ENCODE peak calls at places on chromosome 17, in five cellular contexts. J, R, M, C and I are unnamed samples.

GRCh38 chr17:73316919-73317505 is 5.2 kb upstream of the CDC42EP4 start:
- DNase-seq in J (no peak), C (no peak), R (no peak), M (no peak), I (no peak)

GRCh38 chr17:79922161-79922569 is 82.9 kb upstream of the CBX4 start:
- DNase-seq in J (no peak), M (no peak), R (no peak), C (no peak), I (no peak)

GRCh38 chr17:77210331-77210730 is 69.6 kb downstream of the SEC14L1 start:
- DNase-seq in J (no peak), R (no peak), M (no peak), C (no peak), I (no peak)

GRCh38 chr17:19897901-19898300 is 30.2 kb upstream of the ULK2 start:
- DNase-seq in R (no peak), C (no peak), M (no peak), J (peak; percentile 16), I (peak; percentile 59)

GRCh38 chr17:73068322-73069153 is 23.9 kb downstream of the SLC39A11 start:
- DNase-seq in M (no peak), R (no peak), C (no peak), J (no peak), I (peak; percentile 83)

GRCh38 chr17:6682339-6682738 is 30.8 kb downstream of the C17orf100 start:
- DNase-seq in J (no peak), M (no peak), C (no peak), R (no peak), I (no peak)

GRCh38 chr17:6303664-6304063 is 131.3 kb downstream of the AIPL1 start:
- DNase-seq in J (no peak), C (peak; percentile 31), R (peak; percentile 81), M (no peak), I (peak; percentile 16)

GRCh38 chr17:50100480-50100883 is 5.3 kb downstream of the PDK2 start:
- DNase-seq in M (no peak), J (no peak), C (no peak), R (no peak), I (no peak)

GRCh38 chr17:62605588-62605987 is 21.9 kb upstream of the MRC2 start:
- DNase-seq in M (no peak), R (no peak), C (no peak), J (no peak), I (no peak)

GRCh38 chr17:45703806-45704205 is 80.3 kb upstream of the CRHR1 start:
- DNase-seq in J (no peak), M (no peak), R (no peak), C (no peak), I (no peak)

GRCh38 chr17:74307984-74308773 is 17.8 kb upstream of the KIF19 start:
- DNase-seq in J (no peak), C (peak; percentile 35), M (no peak), R (no peak), I (peak; percentile 56)

GRCh38 chr17:45384800-45385262 is 47.8 kb downstream of the ARHGAP27 start:
- DNase-seq in J (no peak), R (no peak), M (no peak), C (no peak), I (no peak)

GRCh38 chr17:61647044-61647443 is 56.0 kb upstream of the NACA2 start:
- DNase-seq in R (no peak), C (no peak), M (no peak), J (no peak), I (no peak)

GRCh38 chr17:19014628-19015215 is 10.2 kb upstream of the FAM83G start:
- DNase-seq in R (no peak), M (no peak), J (no peak), C (no peak), I (no peak)

GRCh38 chr17:64406321-64407200 is 15.9 kb upstream of the PECAM1 start:
- DNase-seq in M (no peak), C (no peak), J (no peak), R (no peak), I (no peak)

GRCh38 chr17:49003557-49004511 is 6.6 kb downstream of the IGF2BP1 start:
- DNase-seq in M (no peak), R (peak; percentile 76), C (no peak), J (no peak), I (no peak)

GRCh38 chr17:76772842-76773521 is 35.1 kb downstream of the MFSD11 start:
- DNase-seq in R (peak; percentile 51), M (peak; percentile 72), J (peak; percentile 89), C (peak; percentile 23), I (peak; percentile 82)

GRCh38 chr17:49494937-49495841 is at the start of gene NGFR:
- DNase-seq in C (no peak), R (peak; percentile 70), J (no peak), M (peak; percentile 36), I (peak; percentile 65)

GRCh38 chr17:10744509-10745000 is 14.7 kb upstream of the TMEM220 start:
- DNase-seq in J (no peak), C (no peak), R (no peak), M (peak; percentile 2), I (no peak)

GRCh38 chr17:32971171-32971570 is 20.5 kb upstream of the SPACA3 start:
- DNase-seq in C (no peak), J (no peak), M (no peak), R (no peak), I (no peak)

GRCh38 chr17:7557825-7558543 is 566 bp upstream of the TNFSF13 start:
- DNase-seq in M (no peak), J (no peak), R (peak; percentile 38), C (peak; percentile 88), I (peak; percentile 58)

GRCh38 chr17:19728114-19728495 is 11.7 kb upstream of the SLC47A2 start:
- DNase-seq in C (peak; percentile 84), M (no peak), J (no peak), R (peak; percentile 81), I (peak; percentile 95)

GRCh38 chr17:13153036-13153435 is 135.2 kb upstream of the ELAC2 start:
- DNase-seq in C (no peak), M (no peak), J (no peak), R (no peak), I (no peak)

GRCh38 chr17:77002103-77003045 is 134.2 kb downstream of the MGAT5B start:
- DNase-seq in M (no peak), C (no peak), R (no peak), J (peak; percentile 85), I (peak; percentile 91)

GRCh38 chr17:75364078-75364477 is 41.4 kb downstream of the GRB2 start:
- DNase-seq in R (no peak), J (no peak), M (no peak), C (no peak), I (no peak)

GRCh38 chr17:69533481-69534234 is 119.2 kb downstream of the MAP2K6 start:
- DNase-seq in R (no peak), J (no peak), M (no peak), C (no peak), I (no peak)

GRCh38 chr17:59618894-59619312 is 792 bp upstream of the CLTC start:
- DNase-seq in C (no peak), R (peak; percentile 92), M (no peak), J (no peak), I (no peak)

GRCh38 chr17:59786536-59787319 is 79.3 kb downstream of the VMP1 start:
- DNase-seq in C (peak; percentile 52), J (peak; percentile 100), M (peak; percentile 71), R (peak; percentile 72), I (peak; percentile 89)

GRCh38 chr17:62714016-62714777 is 86.7 kb downstream of the MRC2 start:
- DNase-seq in C (no peak), M (no peak), R (no peak), J (no peak), I (peak; percentile 58)

GRCh38 chr17:45221081-45221996 is at the start of gene FMNL1:
- DNase-seq in C (peak; percentile 38), J (no peak), M (peak; percentile 47), R (no peak), I (peak; percentile 57)

GRCh38 chr17:19009970-19010369 is 5.4 kb upstream of the FAM83G start:
- DNase-seq in R (no peak), C (no peak), J (no peak), M (no peak), I (no peak)

GRCh38 chr17:45426561-45426960 is 6.1 kb downstream of the ARHGAP27 start:
- DNase-seq in M (no peak), J (no peak), C (no peak), R (no peak), I (no peak)

GRCh38 chr17:238071-238963 is 56.9 kb upstream of the DOC2B start:
- DNase-seq in R (no peak), J (no peak), M (no peak), C (peak; percentile 11), I (no peak)

GRCh38 chr17:45223541-45224528 is 2.1 kb downstream of the FMNL1 start:
- DNase-seq in M (peak; percentile 48), J (no peak), C (peak; percentile 23), R (no peak), I (no peak)

GRCh38 chr17:57948555-57949420 is 6.4 kb downstream of the CUEDC1 start:
- DNase-seq in J (peak; percentile 100), R (no peak), M (no peak), C (peak; percentile 33), I (peak; percentile 85)

GRCh38 chr17:15081008-15081407 is 184.1 kb downstream of the PMP22 start:
- DNase-seq in M (no peak), J (no peak), C (no peak), R (no peak), I (no peak)

GRCh38 chr17:63967953-63968352 is 4.8 kb downstream of the SCN4A start:
- DNase-seq in R (no peak), M (no peak), C (no peak), J (no peak), I (no peak)

GRCh38 chr17:61476476-61477203 is 24.4 kb downstream of the TBX4 start:
- DNase-seq in J (no peak), R (no peak), C (no peak), M (no peak), I (no peak)

GRCh38 chr17:520447-521167 is 168.0 kb upstream of the RPH3AL start:
- DNase-seq in M (no peak), C (no peak), J (no peak), R (no peak), I (no peak)

DNA sequence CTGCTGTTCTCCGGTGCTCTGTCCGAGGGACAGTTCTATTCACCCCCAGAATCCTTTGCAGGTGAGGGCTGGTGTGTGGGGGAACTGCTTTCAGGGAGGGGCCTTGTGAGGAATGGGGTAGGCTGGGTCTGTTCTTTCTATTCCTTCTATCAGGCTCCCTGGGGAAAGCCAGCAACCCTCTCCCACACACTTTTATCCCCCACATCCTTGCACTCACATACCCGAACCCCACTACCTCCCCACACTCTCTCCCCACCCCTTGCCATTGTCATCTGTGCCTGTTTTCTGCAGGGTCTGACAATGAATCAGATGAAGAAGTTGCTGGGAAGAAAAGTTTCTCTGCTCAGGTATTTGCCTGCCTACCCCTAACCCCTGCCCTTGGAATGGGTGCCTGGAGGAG is 6.4 kb upstream of the TCAP start:
- DNase-seq in C (no peak), M (no peak), R (no peak), J (no peak), I (no peak)
- H3K36me3 ChIP-seq in C (peaks cover 54% of the 10 kb centered on the region), M (peaks cover 58% of the 10 kb centered on the region), R (peaks cover 11% of the 10 kb centered on the region), J (peaks cover 5% of the 10 kb centered on the region), I (peaks cover 31% of the 10 kb centered on the region)

GRCh38 chr17:81065500-81065899 is 30.5 kb downstream of the BAIAP2 start:
- DNase-seq in R (no peak), M (no peak), J (no peak), C (no peak), I (no peak)
- H3K36me3 ChIP-seq in R (no peaks in the 10 kb centered on the region), M (no peaks in the 10 kb centered on the region), J (peaks cover 31% of the 10 kb centered on the region), C (peaks cover 3% of the 10 kb centered on the region), I (peaks cover 10% of the 10 kb centered on the region)

GRCh38 chr17:44074231-44074910 is 3.8 kb downstream of the G6PC3 start:
- DNase-seq in R (no peak), M (no peak), C (no peak), J (no peak), I (no peak)
- H3K36me3 ChIP-seq in R (peaks cover 24% of the 10 kb centered on the region), M (peaks cover 15% of the 10 kb centered on the region), C (peaks cover 51% of the 10 kb centered on the region), J (peaks cover 10% of the 10 kb centered on the region), I (peaks cover 51% of the 10 kb centered on the region)

GRCh38 chr17:56887552-56888467 is 26.0 kb downstream of the TRIM25 start:
- DNase-seq in J (peak; percentile 31), R (no peak), C (no peak), M (no peak), I (no peak)
- H3K36me3 ChIP-seq in J (peaks cover 58% of the 10 kb centered on the region), R (no peaks in the 10 kb centered on the region), C (peaks cover 26% of the 10 kb centered on the region), M (peaks cover 46% of the 10 kb centered on the region), I (peaks cover 83% of the 10 kb centered on the region)